ENCODE peak calls at places on chromosomes 4 and X, in four cellular contexts. J is RKO, P is ecto neural progenitor cell, H is mucosa of gallbladder. C is an unnamed sample.
A peak's percentile ranks its signal among the peaks of the same experiment; 100 is the strongest.

GRCh38 chr4:47482326-47482725 is 2.7 kb upstream of the ATP10D start:
- DNase-seq in P (no peak), J (peak; percentile 59), H (no peak), C (no peak)

GRCh38 chrX:97638621-97639020 is 754.9 kb downstream of the RPA4 start:
- DNase-seq in H (no peak), P (no peak), J (no peak), C (no peak)

GRCh38 chrX:110000854-110001701 is 1.8 kb upstream of the TMEM164 start:
- DNase-seq in P (no peak), J (no peak), H (no peak), C (no peak)

GRCh38 chr4:121070274-121070673 is 2.1 kb downstream of the NDNF start:
- DNase-seq in H (no peak), P (peak; percentile 54), J (no peak), C (no peak)

GRCh38 chr4:140740906-140741670 is 15.1 kb downstream of the TBC1D9 start:
- DNase-seq in P (no peak), H (no peak), J (no peak), C (no peak)

GRCh38 chr4:112245383-112245782 is 13.8 kb downstream of the AP1AR start:
- DNase-seq in P (no peak), J (peak; percentile 20), H (no peak), C (no peak)

GRCh38 chr4:106627071-106627470 is 258.5 kb upstream of the GIMD1 start:
- DNase-seq in H (no peak), J (no peak), P (no peak), C (no peak)

GRCh38 chrX:15098505-15098904 is 171.4 kb downstream of the ASB9 start:
- DNase-seq in H (no peak), J (no peak), P (no peak), C (no peak)

GRCh38 chr4:163540977-163541376 is 46.5 kb downstream of the TMA16 start:
- DNase-seq in P (no peak), J (no peak), H (no peak), C (no peak)

GRCh38 chr4:7134737-7135388 is 57.5 kb upstream of the SORCS2 start:
- DNase-seq in J (no peak), P (no peak), H (peak; percentile 69), C (peak; percentile 26)

GRCh38 chr4:77092832-77093800 is 17.3 kb upstream of the CCNI start:
- DNase-seq in P (no peak), J (peak; percentile 7), H (no peak), C (no peak)

GRCh38 chrX:54320067-54320466 is 37.8 kb downstream of the WNK3 start:
- DNase-seq in J (no peak), H (no peak), P (no peak), C (no peak)

GRCh38 chrX:129230850-129231512 is 292.3 kb downstream of the SMARCA1 start:
- DNase-seq in P (no peak), H (no peak), J (no peak), C (no peak)

GRCh38 chr4:151797131-151797530 is 36.3 kb upstream of the GATB start:
- DNase-seq in J (no peak), H (peak; percentile 34), P (no peak), C (no peak)

GRCh38 chr4:100288167-100288566 is 97.9 kb upstream of the DDIT4L start:
- DNase-seq in P (no peak), H (no peak), J (no peak), C (no peak)

GRCh38 chr4:161148051-161148450 is 1015.7 kb downstream of the FSTL5 start:
- DNase-seq in J (no peak), P (no peak), H (peak; percentile 17), C (no peak)

GRCh38 chrX:150767475-150768131 is 74.4 kb downstream of the MTMR1 start:
- DNase-seq in H (no peak), J (peak; percentile 35), P (no peak), C (no peak)

GRCh38 chrX:100263650-100264049 is 146.4 kb downstream of the PCDH19 start:
- DNase-seq in J (no peak), P (no peak), H (no peak), C (no peak)

GRCh38 chr4:125104616-125105015 is 210.1 kb upstream of the FAT4 start:
- DNase-seq in J (no peak), H (no peak), P (no peak), C (no peak)